ENCODE peak calls at places on chromosomes 4 and X, in five cellular contexts. B is CD8-positive, alpha-beta T cell; D is sigmoid colon; K is mesendoderm; H is stomach. C is an unnamed sample.

GRCh38 chr4:78534286-78534955 is 17.1 kb upstream of the ANXA3 start:
- DNase-seq in K (no peak), B (no peak), D (no peak), H (no peak), C (no peak)

GRCh38 chr4:55554453-55555030 is 7.8 kb upstream of the CLOCK start:
- DNase-seq in K (peak; percentile 21), D (no peak), H (no peak), B (no peak), C (no peak)

GRCh38 chrX:3160771-3161170 is 119.5 kb downstream of the ARSF start:
- DNase-seq in H (no peak), K (no peak), D (no peak), B (no peak), C (no peak)

GRCh38 chrX:15158736-15159406 is 111.0 kb downstream of the ASB9 start:
- DNase-seq in B (no peak), H (no peak), D (no peak), K (no peak), C (peak; percentile 40)

GRCh38 chrX:15500497-15500966 is at the start of gene BMX:
- DNase-seq in K (no peak), B (no peak), D (no peak), H (no peak), C (no peak)

GRCh38 chrX:31201503-31201902 is 129.7 kb upstream of the FTHL17 start:
- DNase-seq in H (no peak), K (no peak), B (no peak), D (no peak), C (no peak)

GRCh38 chr4:172168888-172169287 is 355.7 kb downstream of the GALNTL6 start:
- DNase-seq in H (no peak), D (no peak), K (no peak), B (no peak), C (no peak)

GRCh38 chr4:45701616-45702015 is 422.2 kb downstream of the GABRG1 start:
- DNase-seq in B (no peak), K (no peak), H (no peak), D (no peak), C (no peak)

GRCh38 chr4:78684196-78685079 is 91.7 kb upstream of the BMP2K start:
- DNase-seq in K (peak; percentile 84), H (no peak), B (no peak), D (no peak), C (no peak)

GRCh38 chrX:68286076-68286475 is 147.2 kb downstream of the OPHN1 start:
- DNase-seq in H (no peak), B (no peak), K (no peak), D (no peak), C (no peak)

GRCh38 chr4:129428454-129428853 is 332.5 kb downstream of the C4orf33 start:
- DNase-seq in K (no peak), B (no peak), H (no peak), D (no peak), C (no peak)

GRCh38 chrX:69021095-69021494 is 144.2 kb downstream of the PJA1 start:
- DNase-seq in B (no peak), D (no peak), H (no peak), K (no peak), C (no peak)

GRCh38 chr4:70559216-70559830 is 32.7 kb upstream of the AMBN start:
- DNase-seq in H (peak; percentile 60), K (peak; percentile 56), B (peak; percentile 37), D (no peak), C (peak; percentile 10)

DNA sequence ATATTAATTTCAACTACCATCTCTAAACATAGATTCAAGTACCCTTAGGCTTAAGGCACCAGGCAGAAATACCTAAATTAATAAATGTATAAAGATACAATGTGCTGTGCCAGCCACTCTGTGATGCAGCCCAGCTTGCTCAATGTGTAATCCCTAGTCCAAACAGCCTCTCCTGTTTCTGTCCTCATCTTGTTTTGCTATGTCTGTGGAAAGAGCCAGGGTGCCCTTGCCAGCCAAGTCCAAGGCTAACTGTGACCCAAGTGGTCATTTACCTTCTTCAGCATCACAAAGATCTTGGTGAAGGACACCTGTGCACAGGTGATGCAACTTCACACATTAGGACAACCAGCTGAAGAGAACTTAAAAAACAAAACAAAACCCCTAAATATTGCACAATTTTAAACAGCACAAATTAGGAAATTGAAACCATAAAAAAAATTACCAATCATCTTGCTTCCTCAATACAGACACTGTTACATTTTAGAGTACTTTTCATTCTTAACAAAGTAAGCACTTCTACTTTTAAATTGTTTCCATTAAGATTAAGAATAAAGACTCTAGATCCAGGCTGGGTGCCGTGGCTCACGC is 89.6 kb downstream of the C4orf51 start:
- DNase-seq in H (no peak), D (no peak), K (no peak), B (no peak), C (no peak)
- H3K36me3 ChIP-seq in H (peaks cover 58% of the 10 kb centered on the region), D (peaks cover 5% of the 10 kb centered on the region), K (peaks cover 2% of the 10 kb centered on the region), B (peaks cover 34% of the 10 kb centered on the region), C (peaks cover 18% of the 10 kb centered on the region)

GRCh38 chr4:183268556-183268955 is 51.5 kb downstream of the CLDN22 start:
- DNase-seq in B (no peak), K (no peak), H (no peak), D (no peak), C (no peak)
- H3K36me3 ChIP-seq in B (no peaks in the 10 kb centered on the region), K (no peaks in the 10 kb centered on the region), H (peaks cover 77% of the 10 kb centered on the region), D (no peaks in the 10 kb centered on the region), C (no peaks in the 10 kb centered on the region)

DNA sequence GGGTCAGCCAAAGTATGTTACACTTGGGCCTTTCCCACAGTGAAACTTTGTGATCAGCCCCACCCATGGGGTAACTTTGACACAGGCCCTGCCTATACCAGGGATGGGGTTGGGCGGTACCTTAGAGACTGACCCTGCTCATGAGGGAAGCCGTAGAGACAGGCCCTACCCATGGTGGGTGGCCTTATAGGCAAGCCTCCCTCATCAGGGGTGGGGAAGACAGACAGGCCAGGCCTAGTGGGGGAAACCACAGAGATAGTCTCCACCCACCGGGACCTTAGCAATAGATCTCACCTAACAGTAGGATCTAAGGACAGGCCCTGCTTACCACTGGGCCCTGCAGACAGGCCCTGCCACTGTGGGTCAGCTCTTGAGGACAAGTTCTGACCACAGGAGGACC is 6.8 kb downstream of the PLP2 start:
- DNase-seq in B (no peak), H (no peak), D (peak; percentile 62), K (no peak), C (no peak)
- H3K36me3 ChIP-seq in B (peaks cover 2% of the 10 kb centered on the region), H (peaks cover 70% of the 10 kb centered on the region), D (no peaks in the 10 kb centered on the region), K (no peaks in the 10 kb centered on the region), C (no peaks in the 10 kb centered on the region)

GRCh38 chr4:36489798-36490197 is 208.4 kb downstream of the DTHD1 start:
- DNase-seq in H (no peak), K (no peak), B (no peak), D (no peak), C (no peak)

DNA sequence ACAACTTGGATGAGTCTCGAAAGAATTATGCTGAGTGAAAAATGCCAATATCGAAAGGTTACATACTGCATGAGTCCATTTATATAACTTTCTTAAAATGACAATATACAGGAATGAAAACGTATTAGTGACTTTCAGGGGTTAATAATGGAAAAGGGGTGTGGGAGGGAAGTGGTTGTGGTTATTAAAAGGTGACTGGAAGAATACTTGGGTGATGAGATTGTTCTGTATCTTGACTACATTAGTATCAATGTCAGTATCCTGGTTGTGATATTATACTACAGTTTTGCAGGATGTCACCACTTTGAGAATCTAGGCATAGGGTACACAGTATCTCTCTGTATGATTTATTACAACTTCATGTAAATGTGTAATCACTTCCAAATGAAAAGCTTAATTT is 204.5 kb downstream of the DTHD1 start:
- DNase-seq in B (no peak), K (no peak), D (no peak), H (no peak), C (no peak)
- H3K36me3 ChIP-seq in B (no peaks in the 10 kb centered on the region), K (no peaks in the 10 kb centered on the region), D (no peaks in the 10 kb centered on the region), H (no peaks in the 10 kb centered on the region), C (no peaks in the 10 kb centered on the region)

DNA sequence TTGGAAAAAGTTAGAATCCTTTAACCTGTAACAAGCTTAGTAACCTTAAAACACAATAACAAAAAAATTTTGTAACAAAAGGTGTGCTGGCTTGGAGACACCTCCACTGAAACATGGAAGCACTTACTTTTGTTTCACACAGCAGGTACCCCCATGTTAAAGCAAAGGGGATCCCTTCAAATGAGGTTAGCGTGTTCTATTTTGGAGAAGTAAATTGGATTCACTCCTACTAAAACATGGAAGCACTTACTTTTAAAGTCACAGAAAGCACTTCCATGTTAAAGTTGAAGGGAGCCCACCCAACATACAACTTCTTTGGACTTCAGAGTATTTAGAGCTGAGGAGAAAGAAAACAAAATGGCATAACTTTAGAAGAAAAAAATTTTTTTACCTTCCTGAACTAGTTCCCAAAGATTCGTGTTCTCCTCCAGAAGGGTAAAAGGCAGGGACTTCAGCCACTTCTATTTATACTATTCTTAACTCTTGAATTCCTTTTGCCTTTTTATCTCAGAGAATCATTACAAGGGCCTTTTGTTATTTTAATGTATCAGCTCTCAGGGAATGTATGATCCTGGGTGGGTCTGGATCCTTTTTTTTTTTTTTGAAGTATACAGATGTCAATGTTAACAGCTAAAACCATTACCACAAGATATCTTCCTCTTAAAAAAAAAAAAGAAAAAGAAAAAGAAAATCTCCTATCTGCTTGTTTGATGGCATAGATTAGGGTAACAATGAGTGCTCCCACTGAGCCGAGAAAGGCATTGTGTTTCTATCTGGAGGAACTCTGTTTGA is 11.5 kb downstream of the LARP7 start:
- DNase-seq in B (no peak), K (peak; percentile 99), D (no peak), H (no peak), C (no peak)
- H3K36me3 ChIP-seq in B (peaks cover 47% of the 10 kb centered on the region), K (peaks cover 2% of the 10 kb centered on the region), D (peaks cover 9% of the 10 kb centered on the region), H (peaks cover 96% of the 10 kb centered on the region), C (peaks cover 38% of the 10 kb centered on the region)

DNA sequence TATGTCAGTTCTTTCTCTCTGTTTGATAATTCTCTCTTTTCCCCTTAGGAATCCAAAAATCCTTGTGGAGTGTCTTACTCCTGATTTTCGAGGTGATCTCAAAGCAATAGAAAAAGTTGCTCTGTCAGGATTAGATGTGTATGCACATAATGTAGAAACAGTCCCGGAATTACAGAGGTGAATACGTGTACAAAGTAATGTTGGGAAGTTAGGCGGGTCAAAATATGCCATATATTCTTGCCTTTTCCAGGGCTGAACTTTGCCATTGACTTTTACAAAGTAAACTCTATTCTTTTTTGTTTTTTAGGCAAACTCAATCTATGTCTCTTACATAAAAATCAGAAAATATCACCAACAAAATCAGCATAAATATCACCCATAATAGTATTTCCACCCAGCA is 8.6 kb downstream of the LIAS start:
- DNase-seq in H (no peak), B (no peak), D (no peak), K (no peak), C (no peak)
- H3K36me3 ChIP-seq in H (peaks cover 68% of the 10 kb centered on the region), B (peaks cover 7% of the 10 kb centered on the region), D (no peaks in the 10 kb centered on the region), K (peaks cover 1% of the 10 kb centered on the region), C (peaks cover 3% of the 10 kb centered on the region)

GRCh38 chr4:177436456-177436855 is 5.8 kb downstream of the AGA start:
- DNase-seq in B (no peak), K (no peak), H (no peak), D (no peak), C (no peak)
- H3K36me3 ChIP-seq in B (peaks cover 26% of the 10 kb centered on the region), K (no peaks in the 10 kb centered on the region), H (peaks cover 59% of the 10 kb centered on the region), D (peaks cover 4% of the 10 kb centered on the region), C (peaks cover 19% of the 10 kb centered on the region)

DNA sequence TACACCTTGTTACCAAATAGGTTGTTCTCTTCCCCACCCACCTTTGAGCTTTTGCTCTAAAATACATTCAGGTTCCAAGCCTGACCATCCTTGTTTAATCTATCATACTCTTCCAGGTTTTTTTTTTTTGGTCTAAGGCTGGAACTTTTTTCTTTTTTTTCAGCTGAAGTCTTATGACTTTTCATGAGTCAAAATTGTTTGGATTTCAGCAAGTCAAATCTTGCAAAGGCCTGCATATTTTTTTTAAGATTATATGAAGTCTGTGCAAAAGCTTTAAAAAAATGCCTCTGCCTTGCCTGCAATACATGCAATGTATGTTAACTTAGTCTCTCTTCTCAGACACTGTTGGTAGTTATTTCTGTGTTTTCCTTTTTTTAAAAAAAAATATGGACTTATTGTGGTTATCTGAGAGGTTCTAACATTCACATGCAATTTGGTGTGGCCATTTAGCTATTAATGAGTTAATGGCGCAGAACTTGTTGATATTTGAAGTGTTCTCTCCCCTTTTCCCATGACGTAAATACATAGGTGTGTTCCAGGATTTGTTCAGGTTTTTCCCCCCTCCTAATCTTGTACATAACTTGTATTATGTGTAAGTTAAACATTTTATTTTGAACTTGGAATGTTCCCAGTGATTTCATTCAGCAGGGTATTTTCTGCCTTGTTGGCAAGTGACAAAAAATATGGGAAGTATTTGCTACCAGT is 58.7 kb downstream of the CCKAR start:
- DNase-seq in D (no peak), B (no peak), K (no peak), H (no peak), C (no peak)
- H3K36me3 ChIP-seq in D (no peaks in the 10 kb centered on the region), B (peaks cover 16% of the 10 kb centered on the region), K (peaks cover 2% of the 10 kb centered on the region), H (peaks cover 40% of the 10 kb centered on the region), C (peaks cover 9% of the 10 kb centered on the region)

C was measured in CD8-positive, alpha-beta memory T cell.